ENCODE peak calls at places on chromosomes 3 and 15, in five cellular contexts. Z is stomach, C is OCI-LY7, N is K562, T is tibial nerve. I is an unnamed sample.

GRCh38 chr15:70196314-70197291 is 98.9 kb upstream of the TLE3 start:
- DNase-seq in Z (peak), C (peak), N (no peak), T (peak), I (peak)

GRCh38 chr3:115550285-115550741 is 73.0 kb upstream of the GAP43 start:
- DNase-seq in Z (no peak), C (no peak), N (no peak), T (peak), I (no peak)

GRCh38 chr3:120274739-120275167 is 10.3 kb downstream of the GPR156 start:
- DNase-seq in Z (peak), C (no peak), N (no peak), T (no peak), I (no peak)

GRCh38 chr15:78679089-78679511 is 38.1 kb upstream of the CHRNB4 start:
- DNase-seq in Z (no peak), C (no peak), N (no peak), T (no peak), I (no peak)

GRCh38 chr3:105997800-105998526 is 129.2 kb upstream of the CBLB start:
- DNase-seq in Z (no peak), C (no peak), N (no peak), T (no peak), I (no peak)

GRCh38 chr15:84647726-84648125 is 6.4 kb downstream of the WDR73 start:
- DNase-seq in Z (no peak), C (no peak), N (no peak), T (no peak), I (no peak)

GRCh38 chr3:59545369-59545768 is 495.5 kb upstream of the CFAP20DC start:
- DNase-seq in Z (no peak), C (no peak), N (no peak), T (no peak), I (no peak)

GRCh38 chr3:178195824-178196223 is 340.4 kb upstream of the KCNMB2 start:
- DNase-seq in Z (no peak), C (no peak), N (no peak), T (no peak), I (no peak)

GRCh38 chr15:88498991-88499390 is 31.5 kb downstream of the MRPS11 start:
- DNase-seq in Z (no peak), C (no peak), N (no peak), T (no peak), I (no peak)

GRCh38 chr15:78702609-78703332 is 61.8 kb upstream of the CHRNB4 start:
- DNase-seq in Z (no peak), C (no peak), N (no peak), T (no peak), I (no peak)

GRCh38 chr15:77025941-77026411 is 31.1 kb downstream of the PSTPIP1 start:
- DNase-seq in Z (no peak), C (no peak), N (no peak), T (no peak), I (no peak)

GRCh38 chr3:56855856-56856538 is 54.2 kb upstream of the ARHGEF3 start:
- DNase-seq in Z (peak), C (peak), N (no peak), T (no peak), I (no peak)

GRCh38 chr3:69770219-69770618 is 31.0 kb downstream of the MITF start:
- DNase-seq in Z (no peak), C (no peak), N (no peak), T (no peak), I (no peak)

GRCh38 chr15:25094519-25094918 is 139.7 kb downstream of the SNRPN start:
- DNase-seq in Z (no peak), C (no peak), N (no peak), T (no peak), I (no peak)

DNA sequence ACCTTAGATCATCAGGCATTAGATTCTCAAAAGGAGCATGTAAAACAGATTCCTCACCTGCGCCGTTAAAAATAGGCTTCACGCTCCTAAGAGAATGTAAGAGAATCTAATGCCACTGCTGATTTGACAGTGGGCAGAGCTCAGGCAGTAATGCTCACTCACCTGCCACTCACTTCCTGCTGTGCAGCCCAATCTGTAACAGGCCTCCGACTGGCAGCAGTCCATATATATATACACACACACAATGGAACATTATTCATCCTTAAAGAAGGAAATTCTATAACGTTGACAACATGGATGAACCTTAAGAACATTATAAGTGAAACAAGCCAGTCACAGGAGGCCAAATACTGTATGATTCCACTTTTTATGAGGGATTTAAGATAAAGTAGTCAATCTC is 24.5 kb downstream of the ZNF148 start:
- DNase-seq in Z (no peak), C (no peak), N (no peak), T (no peak), I (no peak)
- H3K4me3 ChIP-seq in Z (no peak), C (no peak), N (no peak), T (no peak), I (no peak)

DNA sequence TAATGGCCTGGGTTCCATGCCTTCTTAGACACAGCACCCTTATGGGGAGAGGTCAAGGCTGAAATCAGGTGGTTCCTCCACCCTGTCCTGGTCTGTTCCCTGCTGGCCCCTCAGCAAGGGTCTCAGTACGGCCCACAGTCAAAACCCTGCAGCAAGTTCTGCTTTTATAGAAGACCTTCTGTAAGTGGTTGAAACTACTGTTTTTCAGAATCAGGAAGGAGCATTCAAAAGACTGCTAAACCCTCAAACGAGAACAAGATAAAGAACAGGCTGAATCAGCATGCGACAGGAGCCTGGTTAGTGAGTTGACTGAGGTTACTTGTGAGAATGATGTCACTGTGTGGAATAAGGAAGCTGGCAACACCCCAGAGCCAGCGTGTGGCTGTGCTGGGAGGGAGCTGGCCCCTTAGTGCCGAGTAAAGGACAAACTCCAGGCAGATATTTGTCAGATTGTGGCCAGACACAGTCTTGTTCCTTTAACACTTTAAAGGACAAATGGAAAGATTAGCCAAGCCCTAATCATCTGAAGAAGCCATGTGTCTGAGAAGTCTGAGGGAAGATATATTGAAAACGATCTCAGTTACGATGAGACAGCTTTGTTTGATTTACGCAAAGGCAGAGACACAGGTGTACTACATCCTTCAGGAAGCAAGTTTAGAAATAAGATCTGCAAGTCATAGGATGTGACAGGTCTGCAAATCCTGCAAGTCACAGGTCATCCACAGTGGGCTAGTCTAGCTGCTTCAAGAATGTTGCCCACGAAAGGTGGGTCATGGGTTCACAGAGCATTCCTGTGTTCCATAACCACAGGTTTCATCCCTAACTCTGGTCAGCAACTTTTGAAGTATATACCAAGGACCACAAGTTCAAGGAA is 54.0 kb downstream of the B3GNT5 start:
- DNase-seq in Z (peak), C (peak), N (peak), T (peak), I (no peak)
- H3K4me3 ChIP-seq in Z (no peak), C (no peak), N (no peak), T (no peak), I (no peak)

DNA sequence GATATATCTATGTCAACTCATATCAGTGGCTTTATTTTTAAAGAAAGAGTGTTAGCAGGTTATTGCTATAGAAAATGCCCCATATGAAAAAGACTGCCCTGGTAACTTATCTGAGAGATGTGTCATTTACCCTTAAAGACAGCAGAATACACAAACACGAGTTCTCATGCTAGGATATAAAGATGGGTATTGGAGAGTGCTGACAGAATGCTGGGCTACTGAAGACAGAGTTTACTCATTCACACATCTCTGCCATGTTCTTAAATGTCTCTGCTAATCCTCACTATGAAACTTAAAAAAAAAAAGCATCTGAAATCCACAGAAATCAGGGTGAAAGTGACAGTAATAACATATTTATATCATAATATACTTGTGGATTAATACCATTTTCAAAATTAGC is 126.7 kb downstream of the FOXP1 start:
- DNase-seq in Z (no peak), C (no peak), N (no peak), T (no peak), I (no peak)
- H3K4me3 ChIP-seq in Z (no peak), C (peak), N (no peak), T (no peak), I (peak)

GRCh38 chr15:80480171-80480811 is 76.1 kb downstream of the ARNT2 start:
- DNase-seq in Z (no peak), C (no peak), N (no peak), T (no peak), I (no peak)
- H3K4me3 ChIP-seq in Z (no peak), C (no peak), N (no peak), T (no peak), I (no peak)

DNA sequence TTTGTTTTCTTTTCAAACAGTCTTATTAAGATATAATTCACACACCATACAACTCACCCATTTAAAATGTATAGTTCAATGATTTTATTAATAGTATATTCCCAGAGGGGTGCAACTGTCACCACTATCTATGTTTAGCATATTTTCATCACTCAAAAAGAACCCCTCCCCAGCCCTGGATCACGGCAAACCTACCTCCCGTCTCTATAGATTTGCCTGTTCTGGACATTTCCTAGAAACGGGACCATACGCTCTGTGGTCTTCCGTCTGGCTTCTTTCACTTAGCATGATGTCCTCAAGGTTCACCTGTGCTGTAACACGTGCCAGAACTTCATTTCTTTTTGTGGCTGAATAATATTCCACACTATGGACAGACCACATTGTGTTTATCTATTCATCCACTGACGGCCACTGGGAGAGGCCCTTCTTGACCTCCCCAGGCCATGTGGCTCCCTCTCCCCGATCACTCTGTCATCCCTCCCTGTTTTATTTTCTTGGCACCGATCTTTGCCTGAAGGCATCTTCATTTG is 56.4 kb downstream of the IQSEC1 start:
- DNase-seq in Z (no peak), C (no peak), N (no peak), T (no peak), I (no peak)
- H3K4me3 ChIP-seq in Z (no peak), C (peak), N (no peak), T (no peak), I (peak)

DNA sequence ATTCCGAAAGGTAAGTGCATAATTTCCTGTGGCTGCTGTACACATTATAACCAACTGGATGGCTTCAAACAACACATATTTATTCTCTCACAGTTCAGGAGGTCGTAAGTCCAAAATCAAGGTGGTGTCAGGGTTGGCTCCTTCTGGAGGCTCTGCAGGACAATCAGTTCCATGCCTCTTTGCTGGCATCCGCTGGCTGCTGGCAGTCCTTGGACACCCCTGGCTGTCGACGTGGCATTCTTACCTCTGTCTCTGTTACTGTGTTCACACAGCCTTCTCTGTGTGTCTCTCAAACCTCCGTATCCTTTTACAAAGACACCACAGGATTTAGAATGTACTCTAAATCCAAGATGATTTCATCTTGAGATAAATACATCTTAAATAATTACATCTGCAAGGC is 398.8 kb upstream of the ATP10A start:
- DNase-seq in Z (no peak), C (no peak), N (no peak), T (no peak), I (no peak)
- H3K4me3 ChIP-seq in Z (no peak), C (no peak), N (no peak), T (no peak), I (no peak)

DNA sequence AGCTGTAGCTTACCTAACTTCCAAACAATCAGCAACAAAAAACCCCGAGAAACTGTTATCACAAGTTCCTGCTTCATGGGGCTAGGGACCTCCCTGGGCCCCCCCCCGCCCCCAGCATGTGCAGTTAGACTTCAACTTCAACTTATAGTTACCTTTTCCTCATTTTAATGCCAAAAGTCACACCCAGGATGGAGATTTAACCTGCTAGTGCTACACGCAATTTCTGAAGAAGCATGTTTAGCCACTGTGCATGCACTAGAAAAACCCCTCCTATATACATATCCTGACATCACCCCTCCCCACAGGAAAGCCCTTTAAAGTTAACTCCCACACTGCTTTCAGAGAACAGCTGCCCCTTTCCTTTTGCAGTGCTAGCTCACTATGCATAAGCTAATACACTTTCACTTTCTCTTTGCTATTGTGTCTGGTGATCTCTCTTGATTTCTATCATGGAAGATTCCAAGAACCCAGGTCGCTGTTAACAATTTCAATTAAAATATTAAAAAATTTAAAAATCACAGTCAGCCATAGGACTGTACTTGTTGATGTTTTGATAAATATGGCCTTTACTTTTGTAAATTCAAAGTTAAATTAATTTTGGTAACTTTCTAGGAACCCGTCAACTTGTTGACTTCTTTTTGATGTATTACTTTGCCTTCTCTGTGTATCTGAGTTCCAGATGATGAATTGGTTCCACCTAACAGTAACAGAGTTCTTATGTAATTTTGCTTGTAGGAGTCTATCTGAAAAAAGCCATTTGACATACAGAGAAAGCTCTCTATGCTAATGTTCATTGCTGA is 75.2 kb upstream of the ACAD9 start:
- DNase-seq in Z (no peak), C (peak), N (peak), T (no peak), I (peak)
- H3K4me3 ChIP-seq in Z (peak), C (peak), N (no peak), T (no peak), I (peak)

GRCh38 chr3:46565113-46565490 is 1.0 kb downstream of the LRRC2 start:
- DNase-seq in Z (no peak), C (no peak), N (no peak), T (no peak), I (no peak)
- H3K4me3 ChIP-seq in Z (peak), C (no peak), N (no peak), T (no peak), I (no peak)

GRCh38 chr3:3902156-3902555 is 102.9 kb downstream of the LRRN1 start:
- DNase-seq in Z (no peak), C (no peak), N (no peak), T (no peak), I (no peak)

GRCh38 chr3:3907023-3907422 is 107.8 kb downstream of the LRRN1 start:
- DNase-seq in Z (no peak), C (no peak), N (no peak), T (no peak), I (no peak)

DNA sequence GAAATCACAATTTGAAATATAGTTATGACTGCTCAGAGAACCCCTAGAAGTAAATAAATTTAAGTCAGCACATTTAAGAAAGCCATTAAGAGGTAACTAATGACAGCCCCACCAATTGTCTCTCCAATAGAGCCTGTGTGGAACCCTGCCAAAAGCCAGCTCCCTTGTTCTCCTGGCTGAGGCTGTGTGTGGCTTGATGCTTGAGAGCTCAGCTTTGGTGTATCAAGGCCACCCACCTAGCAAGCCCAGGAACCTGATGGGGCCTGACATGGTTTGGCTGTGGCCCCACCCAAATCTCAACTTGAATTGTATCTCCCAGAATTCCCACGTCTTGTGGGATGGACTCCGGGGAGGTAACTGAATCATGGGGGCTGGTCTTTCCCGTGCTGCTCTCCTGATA is 106.9 kb downstream of the LRRN1 start:
- DNase-seq in Z (no peak), C (no peak), N (no peak), T (no peak), I (no peak)
- H3K4me3 ChIP-seq in Z (no peak), C (no peak), N (no peak), T (no peak), I (no peak)

GRCh38 chr3:58059349-58060321 is 51.4 kb downstream of the FLNB start:
- DNase-seq in Z (peak), C (no peak), N (no peak), T (no peak), I (no peak)
- H3K4me3 ChIP-seq in Z (no peak), C (no peak), N (no peak), T (no peak), I (no peak)